ENCODE peak calls at places on chromosomes 12 and 14, in five cellular contexts. L is fibroblast of pulmonary artery, I is heart left ventricle, J is coronary artery, Q is ovary. A is an unnamed sample.

GRCh38 chr12:95515197-95515596 is 36.1 kb downstream of the USP44 start:
- DNase-seq in J (no peak), L (no peak), Q (no peak), I (no peak), A (no peak)

GRCh38 chr12:14913381-14913781 is 25.0 kb downstream of the ERP27 start:
- DNase-seq in Q (no peak), J (no peak), L (peak; percentile 48), I (peak; percentile 61), A (no peak)

GRCh38 chr12:80400591-80400991 is 43.4 kb upstream of the PTPRQ start:
- DNase-seq in L (peak; percentile 11), I (no peak), J (no peak), Q (no peak), A (no peak)

GRCh38 chr12:5456906-5457305 is 25.0 kb downstream of the NTF3 start:
- DNase-seq in I (no peak), Q (no peak), L (peak; percentile 74), J (no peak), A (no peak)

GRCh38 chr12:117032593-117033381 is 66.4 kb downstream of the TESC start:
- DNase-seq in J (peak; percentile 40), Q (peak; percentile 67), I (no peak), L (no peak), A (no peak)

GRCh38 chr12:69024907-69025306 is 91.9 kb upstream of the CPM start:
- DNase-seq in I (no peak), Q (no peak), J (no peak), L (peak; percentile 18), A (no peak)

GRCh38 chr12:20369164-20370000 is 1.0 kb downstream of the PDE3A start:
- DNase-seq in I (peak; percentile 90), Q (peak; percentile 75), L (peak; percentile 77), J (peak; percentile 93), A (peak; percentile 91)

GRCh38 chr14:55794655-55795583 is 214.9 kb downstream of the KTN1 start:
- DNase-seq in Q (no peak), J (no peak), L (peak; percentile 70), I (no peak), A (no peak)

GRCh38 chr12:117063162-117063911 is 35.9 kb downstream of the TESC start:
- DNase-seq in I (no peak), L (no peak), J (no peak), Q (no peak), A (no peak)

GRCh38 chr14:105065280-105066228 is at the start of gene GPR132:
- DNase-seq in Q (no peak), I (peak; percentile 77), J (peak; percentile 78), L (peak; percentile 14), A (no peak)

GRCh38 chr12:16300222-16300621 is 22.7 kb upstream of the SLC15A5 start:
- DNase-seq in I (no peak), Q (no peak), J (no peak), L (peak; percentile 67), A (no peak)

GRCh38 chr14:105203057-105203494 is 22.0 kb upstream of the NUDT14 start:
- DNase-seq in J (no peak), Q (peak; percentile 86), I (peak; percentile 88), L (peak; percentile 63), A (peak; percentile 93)

GRCh38 chr12:110012137-110012536 is 12.9 kb downstream of the ANKRD13A start:
- DNase-seq in J (no peak), I (no peak), Q (no peak), L (no peak), A (no peak)

GRCh38 chr14:58238252-58239247 is 6.1 kb upstream of the PSMA3 start:
- DNase-seq in I (no peak), Q (peak; percentile 71), L (peak; percentile 42), J (no peak), A (no peak)

GRCh38 chr12:103840881-103841689 is at the start of gene NT5DC3:
- DNase-seq in I (peak; percentile 93), J (peak; percentile 85), Q (peak; percentile 86), L (peak; percentile 82), A (peak; percentile 96)

GRCh38 chr12:60123443-60124000 is 527.7 kb downstream of the SLC16A7 start:
- DNase-seq in Q (no peak), L (no peak), I (no peak), J (no peak), A (no peak)

GRCh38 chr12:124763594-124763979 is 100.1 kb downstream of the SCARB1 start:
- DNase-seq in I (no peak), Q (no peak), L (no peak), J (no peak), A (no peak)

GRCh38 chr12:102120886-102121285 is 903 bp downstream of the PARPBP start:
- DNase-seq in I (no peak), Q (no peak), L (peak; percentile 28), J (no peak), A (no peak)

GRCh38 chr14:92939699-92940098 is 16.7 kb downstream of the CHGA start:
- DNase-seq in J (no peak), I (no peak), Q (no peak), L (no peak), A (no peak)

GRCh38 chr14:46580941-46581671 is 70.5 kb downstream of the RPL10L start:
- DNase-seq in I (no peak), L (peak; percentile 45), J (no peak), Q (no peak), A (no peak)

GRCh38 chr14:88904864-88905263 is 80.4 kb downstream of the TTC8 start:
- DNase-seq in Q (no peak), L (peak; percentile 44), I (no peak), J (no peak), A (no peak)

GRCh38 chr14:101791919-101792572 is 30.5 kb downstream of the PPP2R5C start:
- DNase-seq in J (no peak), I (no peak), L (peak; percentile 71), Q (no peak), A (no peak)

GRCh38 chr14:23513005-23513412 is 38.6 kb downstream of the ZFHX2 start:
- DNase-seq in J (peak; percentile 57), L (no peak), I (no peak), Q (no peak), A (no peak)

GRCh38 chr14:30874120-30874998 is at the start of gene COCH:
- DNase-seq in Q (peak; percentile 40), L (no peak), J (no peak), I (peak; percentile 61), A (no peak)

GRCh38 chr14:75249251-75249957 is 29.2 kb upstream of the FOS start:
- DNase-seq in J (no peak), I (no peak), Q (no peak), L (no peak), A (no peak)

GRCh38 chr12:6608592-6609311 is 1.6 kb upstream of the CHD4 start:
- DNase-seq in I (no peak), Q (peak; percentile 73), L (peak; percentile 56), J (no peak), A (no peak)

GRCh38 chr14:91280129-91280528 is 35.6 kb upstream of the GPR68 start:
- DNase-seq in I (no peak), L (no peak), Q (no peak), J (no peak), A (no peak)

GRCh38 chr14:99241314-99242035 is 30.5 kb downstream of the BCL11B start:
- DNase-seq in I (no peak), J (no peak), L (no peak), Q (no peak), A (no peak)

GRCh38 chr12:114976959-114977358 is 293.0 kb upstream of the TBX3 start:
- DNase-seq in I (no peak), J (no peak), Q (no peak), L (peak; percentile 17), A (no peak)

GRCh38 chr12:18224745-18225144 is 36.6 kb upstream of the PIK3C2G start:
- DNase-seq in I (no peak), J (no peak), Q (no peak), L (peak; percentile 71), A (no peak)
- TF ChIP-seq CTCF in I (peak; percentile 29), J (peak; percentile 31), Q (no peak), L (peak; percentile 67), A (peak; percentile 72)

DNA sequence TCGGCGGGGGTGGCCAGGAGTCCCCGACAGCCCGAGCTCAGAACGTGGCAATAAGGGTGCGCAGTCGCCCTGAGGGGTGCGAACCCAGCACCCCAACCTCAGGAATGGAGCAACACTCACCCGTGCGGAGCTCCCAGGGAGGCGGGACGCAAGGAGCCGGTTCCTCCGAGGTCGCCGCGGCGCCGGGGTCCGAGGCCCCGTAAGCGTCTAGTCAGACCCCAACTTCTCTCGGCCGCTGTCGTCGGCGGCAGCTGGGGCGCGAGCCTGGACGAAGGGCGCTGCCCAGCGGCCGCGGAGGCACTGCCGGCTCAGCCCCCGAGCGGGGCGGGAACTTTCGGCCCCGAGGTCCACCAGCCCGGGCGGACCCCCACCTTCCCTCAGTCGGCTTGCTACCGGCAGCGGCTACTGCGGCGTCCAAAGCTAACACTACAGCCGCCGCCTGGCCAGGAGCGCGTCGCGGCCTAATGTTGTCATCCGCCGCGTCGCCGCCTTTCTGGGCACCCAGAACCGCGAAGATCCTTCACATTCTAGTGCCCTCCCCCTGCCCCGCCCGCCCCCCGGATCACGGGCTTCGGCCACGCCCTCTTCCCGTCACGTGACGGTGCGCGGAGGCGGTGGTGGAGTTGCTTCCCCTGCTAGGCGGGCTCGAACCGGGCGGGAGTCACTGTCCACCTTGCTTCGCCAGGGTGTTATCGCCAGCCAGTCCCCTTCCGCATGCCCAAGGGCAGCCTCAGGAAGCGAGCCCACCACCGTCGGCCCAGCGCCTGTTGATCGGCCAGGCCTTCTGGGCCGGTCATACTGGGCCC is at the start of gene OSBPL8:
- DNase-seq in L (peak; percentile 89), I (peak; percentile 98), J (peak; percentile 97), Q (peak; percentile 97), A (peak; percentile 97)
- TF ChIP-seq CTCF in L (no peak), I (peak; percentile 26), J (no peak), Q (peak; percentile 26), A (peak; percentile 46)

DNA sequence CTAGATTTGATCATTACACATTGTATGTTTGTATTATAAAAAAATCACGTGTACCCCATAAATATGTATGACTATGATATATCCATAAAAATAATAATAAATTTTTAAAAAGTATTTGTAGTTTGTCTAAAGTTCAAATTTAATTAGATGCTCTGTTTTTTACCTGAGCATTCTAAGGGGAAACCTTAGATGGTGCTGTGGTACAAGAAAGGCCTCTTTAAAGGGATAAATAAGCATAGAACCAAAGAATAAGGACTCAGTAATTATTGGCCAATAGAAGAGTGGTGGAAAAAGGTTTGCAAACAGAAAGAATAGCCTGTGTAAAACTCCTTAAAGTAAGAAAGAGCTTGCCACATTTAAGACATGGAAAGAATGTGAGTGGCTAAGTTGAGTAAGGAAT is 580.1 kb upstream of the SEL1L start:
- DNase-seq in L (no peak), I (no peak), Q (no peak), J (no peak), A (no peak)
- TF ChIP-seq CTCF in L (no peak), I (no peak), Q (no peak), J (no peak), A (no peak)

GRCh38 chr12:74689071-74689655 is 151.5 kb downstream of the ATXN7L3B start:
- DNase-seq in L (peak; percentile 80), Q (no peak), I (no peak), J (no peak), A (no peak)
- TF ChIP-seq CTCF in L (peak; percentile 66), Q (no peak), I (peak; percentile 46), J (no peak), A (peak; percentile 73)